ENCODE peak calls at places on chromosomes 11 and 22, in five cellular contexts. B, O, A, Y and S are unnamed samples.

GRCh38 chr22:44755418-44755817 is 3.0 kb downstream of the ARHGAP8 start:
- DNase-seq in Y (no peak), O (no peak), A (no peak), B (no peak), S (peak)

GRCh38 chr11:112632866-112633505 is 328.2 kb upstream of the NCAM1 start:
- DNase-seq in B (no peak), A (no peak), O (no peak), Y (no peak), S (no peak)

GRCh38 chr11:131686836-131687235 is 316.4 kb downstream of the NTM start:
- DNase-seq in B (no peak), Y (no peak), A (no peak), O (no peak), S (no peak)

GRCh38 chr11:12827929-12828812 is 153.9 kb downstream of the TEAD1 start:
- DNase-seq in O (peak), Y (no peak), B (no peak), A (peak), S (no peak)

GRCh38 chr11:33160147-33160546 is 1.1 kb downstream of the CSTF3 start:
- DNase-seq in A (no peak), Y (no peak), O (no peak), B (no peak), S (no peak)

GRCh38 chr11:64998690-64999431 is 2.1 kb upstream of the BATF2 start:
- DNase-seq in B (no peak), O (no peak), A (no peak), Y (no peak), S (no peak)

GRCh38 chr11:80778432-80778831 is 1337.6 kb upstream of the TENM4 start:
- DNase-seq in O (no peak), A (no peak), Y (no peak), B (no peak), S (no peak)

GRCh38 chr22:46012881-46013281 is 35.9 kb upstream of the WNT7B start:
- DNase-seq in Y (no peak), B (peak), O (no peak), A (no peak), S (peak)

GRCh38 chr22:50191041-50191740 is 5.5 kb downstream of the TRABD start:
- DNase-seq in B (peak), O (no peak), Y (peak), A (no peak), S (peak)

GRCh38 chr11:75924966-75925784 is 110.2 kb downstream of the UVRAG start:
- DNase-seq in Y (no peak), O (no peak), A (no peak), B (no peak), S (no peak)

GRCh38 chr11:117923773-117924172 is 5.4 kb downstream of the TMPRSS13 start:
- DNase-seq in A (no peak), Y (no peak), B (peak), O (no peak), S (peak)

GRCh38 chr11:107581147-107581546 is 9.8 kb upstream of the ELMOD1 start:
- DNase-seq in O (no peak), A (no peak), B (no peak), Y (no peak), S (no peak)

GRCh38 chr22:20239951-20240773 is 28.0 kb downstream of the RTN4R start:
- DNase-seq in B (no peak), A (peak), Y (no peak), O (no peak), S (no peak)

GRCh38 chr11:13318498-13319295 is 41.1 kb downstream of the BMAL1 start:
- DNase-seq in Y (no peak), O (no peak), B (no peak), A (no peak), S (no peak)

GRCh38 chr11:18310800-18311340 is 11.1 kb downstream of the HPS5 start:
- DNase-seq in Y (no peak), B (no peak), O (peak), A (no peak), S (no peak)

GRCh38 chr22:49847751-49848689 is 5.6 kb upstream of the ZBED4 start:
- DNase-seq in Y (no peak), A (no peak), O (no peak), B (peak), S (peak)